ENCODE peak calls at places on chromosomes 12 and 14, in eight cellular contexts. M is fibroblast of lung, C is endothelial cell of umbilical vein, J is mammary epithelial cell, B is HCT116, S is colonic mucosa, G is GM23248, D is IMR-90. Z is an unnamed sample.

GRCh38 chr12:3313066-3313465 is 177.9 kb upstream of the PRMT8 start:
- DNase-seq in G (peak), C (no peak), M (peak), S (no peak), J (peak), D (peak), B (no peak), Z (peak)

GRCh38 chr14:37810094-37810801 is 214.8 kb downstream of the TTC6 start:
- DNase-seq in D (no peak), J (no peak), C (no peak), B (no peak), M (no peak), S (no peak), G (no peak), Z (no peak)

GRCh38 chr12:116133609-116134214 is 143.8 kb downstream of the MED13L start:
- DNase-seq in J (no peak), B (no peak), C (no peak), D (no peak), G (no peak), M (no peak), S (no peak), Z (no peak)

GRCh38 chr12:22453511-22453910 is 90.8 kb downstream of the C2CD5 start:
- DNase-seq in B (no peak), S (no peak), J (no peak), D (no peak), C (no peak), M (no peak), G (no peak), Z (no peak)

GRCh38 chr12:14994610-14995009 is 21.8 kb downstream of the PDE6H start:
- DNase-seq in S (no peak), B (no peak), M (peak), J (no peak), C (no peak), D (peak), G (no peak), Z (no peak)

GRCh38 chr12:108670066-108670631 is 36.5 kb upstream of the SELPLG start:
- DNase-seq in B (no peak), M (no peak), D (no peak), C (no peak), G (no peak), S (no peak), J (no peak), Z (no peak)

GRCh38 chr12:122681814-122682213 is 21.3 kb downstream of the HCAR2 start:
- DNase-seq in G (peak), C (no peak), B (no peak), J (peak), M (no peak), D (peak), S (no peak), Z (peak)

GRCh38 chr12:3418609-3419469 is 72.2 kb upstream of the PRMT8 start:
- DNase-seq in C (no peak), M (no peak), D (no peak), B (no peak), S (peak), J (no peak), G (no peak), Z (no peak)

GRCh38 chr14:67820428-67820881 is 876 bp downstream of the RAD51B start:
- DNase-seq in D (peak), M (peak), C (peak), G (peak), S (peak), B (no peak), J (peak), Z (no peak)

GRCh38 chr14:74085047-74085637 is 386 bp downstream of the LIN52 start:
- DNase-seq in B (no peak), J (peak), M (peak), S (no peak), G (peak), D (peak), C (no peak), Z (peak)

GRCh38 chr12:18066666-18067065 is 23.3 kb downstream of the RERGL start:
- DNase-seq in C (no peak), G (no peak), M (no peak), D (no peak), S (no peak), J (no peak), B (no peak), Z (no peak)

GRCh38 chr12:95548539-95549391 is 2.5 kb downstream of the USP44 start:
- DNase-seq in B (no peak), C (peak), G (peak), S (no peak), M (peak), D (peak), J (no peak), Z (peak)

GRCh38 chr12:100801335-100801734 is 6.8 kb downstream of the ANO4 start:
- DNase-seq in C (no peak), M (peak), S (no peak), B (no peak), D (peak), G (no peak), J (no peak), Z (no peak)

GRCh38 chr12:25592725-25593495 is 39.8 kb upstream of the LMNTD1 start:
- DNase-seq in G (no peak), M (no peak), C (no peak), J (no peak), D (no peak), B (no peak), S (no peak), Z (no peak)

GRCh38 chr14:25622752-25623151 is 572.8 kb upstream of the STXBP6 start:
- DNase-seq in S (no peak), D (no peak), M (no peak), B (no peak), G (no peak), C (no peak), J (no peak), Z (no peak)

GRCh38 chr12:68792952-68793351 is 15.0 kb upstream of the MDM2 start:
- DNase-seq in M (no peak), B (peak), G (peak), C (peak), J (peak), D (peak), S (no peak), Z (no peak)

GRCh38 chr14:73997108-73997943 is 21.8 kb downstream of the ENTPD5 start:
- DNase-seq in M (no peak), G (no peak), B (no peak), C (no peak), S (peak), D (no peak), J (no peak), Z (no peak)

GRCh38 chr14:21268612-21269251 is 510 bp downstream of the HNRNPC start:
- DNase-seq in J (peak), M (peak), C (peak), G (peak), S (peak), B (peak), D (peak), Z (peak)

GRCh38 chr12:21823581-21823980 is 49.1 kb upstream of the KCNJ8 start:
- DNase-seq in S (no peak), D (no peak), J (no peak), B (no peak), M (peak), C (no peak), G (peak), Z (no peak)

GRCh38 chr14:80212025-80212402 is 710 bp upstream of the DIO2 start:
- DNase-seq in B (no peak), D (peak), G (peak), C (peak), J (peak), S (no peak), M (peak), Z (peak)

GRCh38 chr14:51430600-51430999 is 190.6 kb downstream of the TMX1 start:
- DNase-seq in C (no peak), J (no peak), D (no peak), S (no peak), B (no peak), M (peak), G (peak), Z (peak)

GRCh38 chr14:91249841-91250616 is 5.5 kb upstream of the GPR68 start:
- DNase-seq in D (no peak), M (peak), G (peak), C (no peak), S (no peak), B (no peak), J (peak), Z (no peak)

GRCh38 chr14:103422981-103423600 is 37.9 kb downstream of the MARK3 start:
- DNase-seq in B (no peak), J (no peak), S (no peak), G (peak), M (peak), C (no peak), D (peak), Z (peak)

GRCh38 chr12:14905269-14906004 is 19.8 kb upstream of the MGP start:
- DNase-seq in J (peak), S (no peak), C (peak), D (no peak), B (no peak), G (no peak), M (peak), Z (no peak)

GRCh38 chr14:92637228-92637627 is 111.2 kb downstream of the LGMN start:
- DNase-seq in B (no peak), M (peak), J (no peak), C (no peak), S (no peak), D (peak), G (no peak), Z (no peak)

GRCh38 chr14:89444536-89445125 is 27.6 kb upstream of the FOXN3 start:
- DNase-seq in G (no peak), S (no peak), J (no peak), D (peak), M (peak), B (no peak), C (peak), Z (peak)

GRCh38 chr14:27184371-27184901 is 586.6 kb upstream of the NOVA1 start:
- DNase-seq in D (no peak), S (no peak), M (peak), C (peak), G (no peak), J (no peak), B (no peak), Z (peak)

GRCh38 chr12:109356586-109356985 is 8.9 kb downstream of the MYO1H start:
- DNase-seq in J (no peak), D (no peak), G (no peak), M (no peak), C (no peak), S (no peak), B (no peak), Z (no peak)

GRCh38 chr12:66103011-66103913 is 27.3 kb downstream of the LLPH start:
- DNase-seq in B (peak), C (no peak), M (no peak), S (no peak), D (peak), J (no peak), G (peak), Z (no peak)

GRCh38 chr12:108724054-108724889 is 7.0 kb downstream of the CORO1C start:
- DNase-seq in S (no peak), D (peak), G (peak), M (peak), J (peak), B (no peak), C (peak), Z (no peak)

GRCh38 chr12:89353823-89354629 is 1.7 kb upstream of the DUSP6 start:
- DNase-seq in J (peak), S (peak), G (peak), B (peak), D (peak), M (peak), C (peak), Z (peak)

GRCh38 chr14:32662234-32662633 is 276.4 kb upstream of the NPAS3 start:
- DNase-seq in D (no peak), G (peak), S (no peak), J (peak), C (no peak), B (no peak), M (peak), Z (peak)

DNA sequence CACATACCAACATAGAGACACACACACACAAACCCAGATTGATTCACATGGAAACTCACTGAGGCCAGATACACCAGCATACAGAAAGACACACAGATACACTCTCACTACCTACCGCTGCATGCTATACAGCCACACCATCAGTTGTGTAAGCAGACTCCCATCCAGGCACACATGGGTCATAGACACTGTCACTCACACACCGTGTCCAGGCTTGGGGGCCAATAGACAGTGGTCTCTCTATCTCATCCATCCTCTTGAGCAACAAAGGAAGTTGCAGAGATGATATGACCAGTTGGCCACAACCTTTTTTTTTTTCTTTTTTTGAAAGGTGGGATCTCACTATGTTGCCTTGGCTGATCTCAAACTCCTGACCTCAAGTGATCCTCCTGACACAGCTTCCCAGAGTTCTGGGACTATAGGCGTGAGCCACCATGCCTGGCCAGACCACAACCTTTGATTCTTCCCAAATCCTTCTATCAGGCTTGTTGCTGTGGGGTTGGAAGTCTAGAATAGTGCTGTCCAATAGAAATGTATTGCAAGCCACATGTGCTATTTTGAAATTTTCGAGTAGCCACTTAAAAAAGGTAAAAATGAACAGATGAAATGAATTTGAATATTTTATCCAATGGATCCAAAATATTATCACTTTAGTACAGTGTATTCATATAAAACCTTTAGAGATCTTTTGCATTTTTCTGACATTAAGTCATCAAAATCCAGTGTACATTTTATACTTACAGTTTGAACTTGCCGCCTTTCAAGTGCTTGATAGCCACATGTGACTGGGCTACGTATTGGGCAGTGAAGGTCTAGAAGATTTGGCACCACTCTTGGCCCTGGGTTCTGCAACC is 7.4 kb downstream of the LRP1-AS start:
- DNase-seq in D (peak), S (no peak), B (no peak), J (no peak), M (peak), C (no peak), G (peak), Z (peak)
- H3K9ac ChIP-seq in D (no peak), S (no peak), B (no peak), J (no peak), M (no peak), C (no peak), G (peak), Z (peak)

GRCh38 chr12:39355841-39356240 is 87.1 kb downstream of the KIF21A start:
- DNase-seq in M (no peak), C (no peak), J (no peak), D (no peak), B (no peak), G (no peak), S (no peak), Z (no peak)

GRCh38 chr12:39352470-39352869 is 90.5 kb downstream of the KIF21A start:
- DNase-seq in C (no peak), D (no peak), S (no peak), J (no peak), B (no peak), G (no peak), M (no peak), Z (no peak)

GRCh38 chr12:39351153-39351552 is 91.8 kb downstream of the KIF21A start:
- DNase-seq in G (no peak), S (no peak), M (no peak), J (no peak), B (no peak), D (no peak), C (no peak), Z (no peak)

GRCh38 chr12:39357046-39357445 is 85.9 kb downstream of the KIF21A start:
- DNase-seq in S (no peak), G (no peak), M (no peak), J (no peak), C (no peak), B (no peak), D (no peak), Z (no peak)

DNA sequence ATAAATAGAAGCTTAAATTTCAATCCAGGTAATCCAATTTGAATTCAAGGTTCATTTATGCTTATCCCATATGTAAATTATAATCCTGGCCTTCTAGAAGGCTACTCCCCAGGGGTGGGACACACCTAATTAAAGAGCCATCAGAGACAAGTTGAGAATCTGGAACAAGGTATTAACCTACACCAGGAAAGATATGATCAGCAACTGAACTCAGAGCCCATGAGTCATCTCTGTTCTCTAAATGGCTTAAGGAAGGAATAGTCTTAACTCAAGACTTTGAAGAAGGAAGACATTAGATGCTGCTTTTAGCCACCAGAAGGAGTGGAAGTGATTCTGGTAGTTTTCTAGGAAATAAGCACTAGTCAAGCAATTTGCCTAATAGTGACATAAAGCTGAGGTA is 88.0 kb downstream of the KIF21A start:
- DNase-seq in M (no peak), B (no peak), C (no peak), D (no peak), S (no peak), J (peak), G (no peak), Z (no peak)
- H3K9ac ChIP-seq in M (no peak), B (no peak), C (no peak), D (no peak), S (no peak), J (no peak), G (no peak), Z (no peak)

DNA sequence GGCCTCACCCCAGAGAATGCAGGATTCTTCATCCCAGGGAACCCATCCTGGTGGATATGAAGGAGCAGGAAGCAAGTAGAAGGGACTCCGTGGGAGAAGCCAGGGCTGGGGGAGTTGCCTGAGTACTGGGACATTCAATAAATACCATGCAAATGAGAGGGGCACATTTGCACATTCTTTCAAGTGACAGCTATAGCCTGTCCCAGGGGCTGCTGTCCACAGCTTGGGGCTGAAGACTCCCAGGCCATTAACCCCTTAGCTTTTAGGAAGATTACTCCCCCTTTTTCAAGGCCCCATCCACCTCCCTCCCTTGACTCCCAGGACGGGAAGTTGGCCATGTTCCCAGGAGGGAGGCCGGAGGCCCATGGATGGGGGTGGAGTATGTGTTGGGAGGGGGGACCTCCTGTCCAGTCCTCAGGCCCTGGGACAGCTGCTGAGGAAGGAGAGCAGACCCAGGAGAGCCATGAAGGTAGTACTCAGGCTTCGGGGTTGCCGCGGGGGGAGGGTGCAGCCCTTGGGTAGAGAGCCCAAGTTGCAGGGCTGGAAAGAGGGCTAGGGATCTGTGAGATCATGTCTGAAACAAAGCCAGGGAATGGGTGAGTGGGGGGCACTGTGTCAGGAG is 974 bp upstream of the TNS2 start:
- DNase-seq in J (no peak), G (peak), S (peak), M (peak), D (peak), B (no peak), C (peak), Z (peak)
- H3K9ac ChIP-seq in J (no peak), G (peak), S (peak), M (peak), D (peak), B (peak), C (peak), Z (peak)

GRCh38 chr14:60094306-60094897 is 2.7 kb downstream of the PCNX4 start:
- DNase-seq in D (peak), B (no peak), C (peak), M (peak), G (peak), J (no peak), S (no peak), Z (no peak)

GRCh38 chr14:60092516-60092915 is 793 bp downstream of the PCNX4 start:
- DNase-seq in G (peak), J (no peak), M (peak), C (no peak), B (no peak), D (peak), S (peak), Z (peak)

GRCh38 chr14:60093088-60093487 is 1.4 kb downstream of the PCNX4 start:
- DNase-seq in B (no peak), D (no peak), S (no peak), J (no peak), M (no peak), C (no peak), G (peak), Z (peak)

GRCh38 chr14:60091550-60092511 is at the start of gene PCNX4:
- DNase-seq in B (peak), J (peak), D (peak), G (peak), M (peak), C (peak), S (peak), Z (peak)

DNA sequence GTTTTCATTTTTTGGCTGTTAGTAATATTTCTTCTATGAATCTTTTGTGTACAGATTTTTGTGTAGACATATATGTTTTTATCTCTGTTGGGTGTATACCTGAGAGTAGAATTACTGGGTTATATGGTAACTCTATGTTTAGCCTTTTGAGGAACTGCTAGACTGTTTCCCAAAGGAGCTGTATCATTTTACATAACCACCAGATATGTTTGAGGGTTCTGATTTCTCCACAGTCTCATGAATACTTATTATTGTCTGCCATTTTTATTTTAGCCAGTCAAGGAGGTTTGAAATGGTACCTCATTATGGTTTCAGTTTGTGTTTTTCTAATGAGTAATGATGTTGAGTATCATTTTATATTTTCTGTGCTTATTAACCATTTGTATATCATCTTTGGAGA is 1.9 kb downstream of the PCNX4 start:
- DNase-seq in M (peak), J (no peak), D (peak), C (no peak), B (no peak), G (peak), S (no peak), Z (peak)
- H3K9ac ChIP-seq in M (no peak), J (peak), D (no peak), C (peak), B (peak), G (peak), S (no peak), Z (peak)

DNA sequence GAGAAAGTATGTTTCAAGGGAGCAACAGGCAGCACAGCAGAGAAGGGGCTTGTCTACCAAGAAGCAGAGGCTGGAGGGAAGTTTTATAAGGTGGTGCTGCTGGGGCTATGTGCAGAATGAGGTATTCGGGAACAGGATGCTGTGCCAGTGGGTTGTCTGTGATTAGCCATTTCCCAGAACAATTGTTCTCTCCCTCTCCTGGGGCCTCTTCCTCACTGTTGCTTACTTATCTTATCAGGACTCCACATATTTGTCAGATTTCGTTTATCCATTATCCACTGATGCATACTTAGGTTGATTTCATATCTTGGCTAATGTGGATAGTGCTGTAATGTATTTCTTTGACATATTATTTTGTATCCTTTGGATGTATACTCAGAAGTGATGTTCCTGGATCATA is 195.1 kb upstream of the RTL1 start:
- DNase-seq in B (no peak), S (no peak), M (peak), G (no peak), J (no peak), C (peak), D (no peak), Z (no peak)
- H3K9ac ChIP-seq in B (no peak), S (no peak), M (no peak), G (no peak), J (no peak), C (peak), D (no peak), Z (no peak)

GRCh38 chr14:65238456-65238855 is 136.1 kb upstream of the MAX start:
- DNase-seq in C (peak), J (peak), B (no peak), M (peak), S (no peak), D (peak), G (peak), Z (peak)
- H3K9ac ChIP-seq in C (no peak), J (no peak), B (peak), M (no peak), S (no peak), D (no peak), G (peak), Z (peak)